ENCODE peak calls at places on chromosomes 4 and X, in four cellular contexts. One of them, this sample, is unnamed.

GRCh38 chr4:76984127-76984526 is 34.6 kb downstream of the SEPTIN11 start:
- DNase-seq in neuronal stem cell: no peak
- DNase-seq in GM23248: peak
- DNase-seq in adipocyte: peak
- DNase-seq in this sample: peak

GRCh38 chrX:124555036-124555595 is 208.8 kb downstream of the SH2D1A start:
- DNase-seq in neuronal stem cell: no peak
- DNase-seq in GM23248: peak
- DNase-seq in adipocyte: peak
- DNase-seq in this sample: peak

GRCh38 chr4:86496094-86497060 is 97.7 kb upstream of the PTPN13 start:
- DNase-seq in neuronal stem cell: no peak
- DNase-seq in GM23248: peak
- DNase-seq in adipocyte: peak
- DNase-seq in this sample: peak

GRCh38 chrX:109632906-109633504 is 8.0 kb upstream of the KCNE5 start:
- DNase-seq in neuronal stem cell: no peak
- DNase-seq in GM23248: peak
- DNase-seq in adipocyte: peak
- DNase-seq in this sample: no peak

GRCh38 chr4:6225469-6225868 is 25.1 kb upstream of the JAKMIP1 start:
- DNase-seq in neuronal stem cell: peak
- DNase-seq in GM23248: peak
- DNase-seq in adipocyte: peak
- DNase-seq in this sample: peak

GRCh38 chr4:26032572-26033320 is 118.7 kb downstream of the SMIM20 start:
- DNase-seq in neuronal stem cell: no peak
- DNase-seq in GM23248: peak
- DNase-seq in adipocyte: peak
- DNase-seq in this sample: no peak

GRCh38 chr4:101020956-101021355 is 326.4 kb downstream of the PPP3CA start:
- DNase-seq in neuronal stem cell: no peak
- DNase-seq in GM23248: peak
- DNase-seq in adipocyte: peak
- DNase-seq in this sample: no peak

GRCh38 chrX:63784902-63785692 is at the start of gene ARHGEF9:
- DNase-seq in neuronal stem cell: peak
- DNase-seq in GM23248: peak
- DNase-seq in adipocyte: peak
- DNase-seq in this sample: no peak

GRCh38 chr4:140130677-140131076 is 23.3 kb downstream of the MAML3 start:
- DNase-seq in neuronal stem cell: no peak
- DNase-seq in GM23248: peak
- DNase-seq in adipocyte: no peak
- DNase-seq in this sample: peak

GRCh38 chr4:40402556-40402955 is 67.4 kb downstream of the CHRNA9 start:
- DNase-seq in neuronal stem cell: no peak
- DNase-seq in GM23248: no peak
- DNase-seq in adipocyte: no peak
- DNase-seq in this sample: peak

GRCh38 chrX:10579018-10579752 is 41.2 kb downstream of the MID1 start:
- DNase-seq in neuronal stem cell: no peak
- DNase-seq in GM23248: peak
- DNase-seq in adipocyte: peak
- DNase-seq in this sample: peak

GRCh38 chr4:184099541-184099966 is 118.1 kb downstream of the ENPP6 start:
- DNase-seq in neuronal stem cell: no peak
- DNase-seq in GM23248: no peak
- DNase-seq in adipocyte: no peak
- DNase-seq in this sample: no peak

GRCh38 chr4:158315706-158316105 is 105.4 kb downstream of the TMEM144 start:
- DNase-seq in neuronal stem cell: no peak
- DNase-seq in GM23248: peak
- DNase-seq in adipocyte: peak
- DNase-seq in this sample: no peak

GRCh38 chr4:150769235-150769634 is 187.3 kb downstream of the MAB21L2 start:
- DNase-seq in neuronal stem cell: no peak
- DNase-seq in GM23248: peak
- DNase-seq in adipocyte: peak
- DNase-seq in this sample: peak

GRCh38 chr4:162685401-162685800 is 481.3 kb downstream of the NAF1 start:
- DNase-seq in neuronal stem cell: no peak
- DNase-seq in GM23248: no peak
- DNase-seq in adipocyte: no peak
- DNase-seq in this sample: no peak

GRCh38 chr4:66564901-66565648 is 894.8 kb upstream of the EPHA5 start:
- DNase-seq in neuronal stem cell: no peak
- DNase-seq in GM23248: peak
- DNase-seq in adipocyte: peak
- DNase-seq in this sample: no peak

GRCh38 chr4:69078852-69079251 is 17.4 kb upstream of the UGT2B7 start:
- DNase-seq in neuronal stem cell: no peak
- DNase-seq in GM23248: no peak
- DNase-seq in adipocyte: no peak
- DNase-seq in this sample: no peak

GRCh38 chr4:59180969-59181368 is 2019.2 kb upstream of the ADGRL3 start:
- DNase-seq in neuronal stem cell: no peak
- DNase-seq in GM23248: no peak
- DNase-seq in adipocyte: no peak
- DNase-seq in this sample: no peak

GRCh38 chr4:80423553-80424224 is 88.2 kb downstream of the CFAP299 start:
- DNase-seq in neuronal stem cell: no peak
- DNase-seq in GM23248: peak
- DNase-seq in adipocyte: no peak
- DNase-seq in this sample: no peak

GRCh38 chrX:37348237-37349130 is 680 bp upstream of the PRRG1 start:
- DNase-seq in neuronal stem cell: peak
- DNase-seq in GM23248: peak
- DNase-seq in adipocyte: peak
- DNase-seq in this sample: peak

GRCh38 chr4:190020790-190021717 is 6.0 kb downstream of the FRG2 start:
- DNase-seq in neuronal stem cell: no peak
- DNase-seq in GM23248: peak
- DNase-seq in adipocyte: peak
- DNase-seq in this sample: no peak

GRCh38 chrX:154019633-154020499 is at the start of gene IRAK1:
- DNase-seq in neuronal stem cell: peak
- DNase-seq in GM23248: peak
- DNase-seq in adipocyte: peak
- DNase-seq in this sample: peak

GRCh38 chrX:13716905-13717304 is 17.5 kb downstream of the TRAPPC2 start:
- DNase-seq in neuronal stem cell: no peak
- DNase-seq in GM23248: no peak
- DNase-seq in adipocyte: no peak
- DNase-seq in this sample: no peak

GRCh38 chrX:357693-358471 is 28.8 kb downstream of the PPP2R3B start:
- DNase-seq in neuronal stem cell: no peak
- DNase-seq in GM23248: peak
- DNase-seq in adipocyte: no peak
- DNase-seq in this sample: no peak

GRCh38 chrX:1481636-1482529 is 29.2 kb upstream of the ASMTL start:
- DNase-seq in neuronal stem cell: no peak
- DNase-seq in GM23248: peak
- DNase-seq in adipocyte: peak
- DNase-seq in this sample: peak

GRCh38 chr4:10582059-10582686 is 102.4 kb downstream of the CLNK start:
- DNase-seq in neuronal stem cell: peak
- DNase-seq in GM23248: peak
- DNase-seq in adipocyte: peak
- DNase-seq in this sample: peak

GRCh38 chr4:146095091-146095690 is 80.3 kb upstream of the LSM6 start:
- DNase-seq in neuronal stem cell: peak
- DNase-seq in GM23248: peak
- DNase-seq in adipocyte: peak
- DNase-seq in this sample: peak

GRCh38 chr4:146379744-146380143 is 142.0 kb downstream of the SLC10A7 start:
- DNase-seq in neuronal stem cell: no peak
- DNase-seq in GM23248: no peak
- DNase-seq in adipocyte: no peak
- DNase-seq in this sample: peak

GRCh38 chr4:2297606-2298517 is 36.0 kb upstream of the MXD4 start:
- DNase-seq in neuronal stem cell: no peak
- DNase-seq in GM23248: no peak
- DNase-seq in adipocyte: no peak
- DNase-seq in this sample: no peak

GRCh38 chr4:181671672-181672071 is 571.5 kb upstream of the TENM3 start:
- DNase-seq in neuronal stem cell: no peak
- DNase-seq in GM23248: no peak
- DNase-seq in adipocyte: no peak
- DNase-seq in this sample: no peak

GRCh38 chrX:46554942-46555341 is 9.7 kb upstream of the ZNF674 start:
- DNase-seq in neuronal stem cell: no peak
- DNase-seq in GM23248: peak
- DNase-seq in adipocyte: peak
- DNase-seq in this sample: peak

GRCh38 chr4:89491731-89492235 is 184.2 kb upstream of the GPRIN3 start:
- DNase-seq in neuronal stem cell: no peak
- DNase-seq in GM23248: no peak
- DNase-seq in adipocyte: no peak
- DNase-seq in this sample: no peak

GRCh38 chrX:108415891-108416290 is 22.3 kb downstream of the COL4A6 start:
- DNase-seq in neuronal stem cell: no peak
- DNase-seq in GM23248: peak
- DNase-seq in adipocyte: no peak
- DNase-seq in this sample: no peak

GRCh38 chr4:109434007-109434792 is 585 bp downstream of the SEC24B start:
- DNase-seq in neuronal stem cell: peak
- DNase-seq in GM23248: peak
- DNase-seq in adipocyte: peak
- DNase-seq in this sample: no peak

GRCh38 chr4:30790998-30791397 is 70.8 kb downstream of the PCDH7 start:
- DNase-seq in neuronal stem cell: no peak
- DNase-seq in GM23248: no peak
- DNase-seq in adipocyte: no peak
- DNase-seq in this sample: no peak

GRCh38 chrX:12984629-12985303 is 9.9 kb downstream of the TMSB4X start:
- DNase-seq in neuronal stem cell: no peak
- DNase-seq in GM23248: peak
- DNase-seq in adipocyte: peak
- DNase-seq in this sample: peak

GRCh38 chr4:4438891-4439290 is 52.0 kb downstream of the NSG1 start:
- DNase-seq in neuronal stem cell: no peak
- DNase-seq in GM23248: no peak
- DNase-seq in adipocyte: no peak
- DNase-seq in this sample: no peak

GRCh38 chrX:6407541-6407940 is 127.4 kb downstream of the VCX3A start:
- DNase-seq in neuronal stem cell: no peak
- DNase-seq in GM23248: no peak
- DNase-seq in adipocyte: no peak
- DNase-seq in this sample: no peak

GRCh38 chr4:17846256-17846655 is 35.5 kb downstream of the NCAPG start:
- DNase-seq in neuronal stem cell: no peak
- DNase-seq in GM23248: no peak
- DNase-seq in adipocyte: peak
- DNase-seq in this sample: peak

GRCh38 chr4:122921971-122922876 is at the start of gene NUDT6:
- DNase-seq in neuronal stem cell: peak
- DNase-seq in GM23248: peak
- DNase-seq in adipocyte: peak
- DNase-seq in this sample: peak

DNA sequence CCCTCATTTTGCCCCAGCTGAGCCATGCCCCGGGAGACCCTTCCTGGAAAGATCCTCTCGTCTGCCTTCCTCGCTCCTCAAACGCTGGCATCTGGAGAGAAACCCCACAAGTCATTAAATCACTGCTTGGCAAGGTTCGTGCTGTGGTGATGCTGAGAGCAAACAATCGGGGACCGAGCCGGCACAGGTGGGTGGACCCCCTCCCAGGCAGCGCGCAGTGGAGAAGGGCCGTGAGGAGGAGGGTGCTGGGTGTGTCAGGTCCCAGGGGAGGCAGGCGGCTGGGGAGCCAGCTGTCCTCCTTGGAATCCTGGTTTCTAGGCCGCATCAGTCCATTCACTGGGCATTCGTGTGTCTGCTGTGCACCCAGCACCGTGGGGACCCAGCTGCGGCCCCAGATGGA is 64.9 kb upstream of the PSAPL1 start:
- DNase-seq in neuronal stem cell: no peak
- DNase-seq in GM23248: no peak
- DNase-seq in adipocyte: no peak
- DNase-seq in this sample: no peak
- H3K9ac ChIP-seq in neuronal stem cell: no peak
- H3K9ac ChIP-seq in GM23248: no peak
- H3K9ac ChIP-seq in adipocyte: no peak
- H3K9ac ChIP-seq in this sample: no peak

DNA sequence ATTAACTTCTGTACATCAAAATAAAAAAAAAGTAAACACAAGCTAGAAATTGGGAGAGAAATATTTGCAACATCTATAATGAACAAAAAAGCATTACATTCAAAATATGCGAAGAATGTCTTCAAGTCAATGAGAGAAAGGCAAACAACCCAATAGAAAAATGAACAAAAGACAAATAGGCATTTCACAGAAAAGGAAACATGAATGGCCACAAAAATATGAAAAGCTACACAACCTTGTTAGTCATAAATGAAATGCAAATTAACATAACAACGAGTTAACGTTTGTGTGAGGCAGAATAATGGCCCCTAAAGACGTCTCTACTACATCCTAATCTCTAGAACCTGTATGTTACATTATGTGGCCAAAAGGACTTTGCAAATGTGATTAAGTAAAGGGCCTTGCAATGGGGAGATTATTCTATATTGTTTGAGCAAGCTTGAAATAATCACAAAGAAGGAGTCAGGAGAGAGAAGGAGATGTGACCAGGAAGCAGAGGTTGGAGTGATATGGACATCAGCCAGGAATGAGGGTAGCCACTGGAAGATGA is 86.8 kb downstream of the WDFY3 start:
- DNase-seq in neuronal stem cell: no peak
- DNase-seq in GM23248: peak
- DNase-seq in adipocyte: peak
- DNase-seq in this sample: peak
- H3K9ac ChIP-seq in neuronal stem cell: no peak
- H3K9ac ChIP-seq in GM23248: no peak
- H3K9ac ChIP-seq in adipocyte: no peak
- H3K9ac ChIP-seq in this sample: no peak

GRCh38 chrX:45200741-45201234 is at the start of gene DIPK2B:
- DNase-seq in neuronal stem cell: no peak
- DNase-seq in GM23248: no peak
- DNase-seq in adipocyte: no peak
- DNase-seq in this sample: no peak

GRCh38 chrX:45191820-45192409 is 8.8 kb downstream of the DIPK2B start:
- DNase-seq in neuronal stem cell: no peak
- DNase-seq in GM23248: no peak
- DNase-seq in adipocyte: no peak
- DNase-seq in this sample: no peak

GRCh38 chrX:45198706-45199105 is 2.0 kb downstream of the DIPK2B start:
- DNase-seq in neuronal stem cell: no peak
- DNase-seq in GM23248: no peak
- DNase-seq in adipocyte: no peak
- DNase-seq in this sample: no peak

GRCh38 chrX:45198301-45198700 is 2.4 kb downstream of the DIPK2B start:
- DNase-seq in neuronal stem cell: no peak
- DNase-seq in GM23248: no peak
- DNase-seq in adipocyte: no peak
- DNase-seq in this sample: no peak

GRCh38 chrX:45196701-45197100 is 4.0 kb downstream of the DIPK2B start:
- DNase-seq in neuronal stem cell: no peak
- DNase-seq in GM23248: peak
- DNase-seq in adipocyte: peak
- DNase-seq in this sample: no peak
- H3K9ac ChIP-seq in neuronal stem cell: no peak
- H3K9ac ChIP-seq in GM23248: no peak
- H3K9ac ChIP-seq in adipocyte: no peak
- H3K9ac ChIP-seq in this sample: no peak

GRCh38 chrX:9134341-9134740 is 100.4 kb upstream of the FAM9B start:
- DNase-seq in neuronal stem cell: no peak
- DNase-seq in GM23248: no peak
- DNase-seq in adipocyte: no peak
- DNase-seq in this sample: no peak
- H3K9ac ChIP-seq in neuronal stem cell: no peak
- H3K9ac ChIP-seq in GM23248: no peak
- H3K9ac ChIP-seq in adipocyte: no peak
- H3K9ac ChIP-seq in this sample: no peak